ENCODE peak calls at places on chromosomes 6 and 20, in five cellular contexts. F, J, S, N and A are unnamed samples.

GRCh38 chr6:167145468-167145867 is 12.3 kb downstream of the GPR31 start:
- DNase-seq in F (no peak), J (no peak), S (no peak), N (no peak), A (no peak)

GRCh38 chr20:51752343-51752951 is 15.7 kb downstream of the ATP9A start:
- DNase-seq in F (no peak), J (no peak), S (no peak), N (no peak), A (no peak)

GRCh38 chr6:100427452-100427851 is 37.3 kb downstream of the SIM1 start:
- DNase-seq in F (no peak), J (no peak), S (no peak), N (no peak), A (no peak)

GRCh38 chr6:90237350-90237990 is 59.2 kb downstream of the BACH2 start:
- DNase-seq in F (no peak), J (no peak), S (no peak), N (no peak), A (no peak)

GRCh38 chr6:8499540-8499939 is 64.2 kb upstream of the SLC35B3 start:
- DNase-seq in F (peak), J (no peak), S (no peak), N (no peak), A (peak)

GRCh38 chr6:53704700-53705099 is 39.1 kb upstream of the KLHL31 start:
- DNase-seq in F (no peak), J (no peak), S (no peak), N (no peak), A (no peak)

GRCh38 chr6:25138697-25139051 is 140.5 kb upstream of the CARMIL1 start:
- DNase-seq in F (no peak), J (no peak), S (no peak), N (no peak), A (no peak)

GRCh38 chr6:41878961-41879405 is 16.2 kb downstream of the USP49 start:
- DNase-seq in F (no peak), J (no peak), S (no peak), N (no peak), A (no peak)

GRCh38 chr6:154167163-154167562 is 128.1 kb downstream of the OPRM1 start:
- DNase-seq in F (no peak), J (no peak), S (no peak), N (no peak), A (no peak)

GRCh38 chr20:32289661-32290431 is 12.4 kb downstream of the KIF3B start:
- DNase-seq in F (no peak), J (no peak), S (peak), N (no peak), A (no peak)

GRCh38 chr6:35140991-35141720 is at the start of gene TCP11:
- DNase-seq in F (peak), J (no peak), S (peak), N (no peak), A (no peak)

GRCh38 chr6:13611715-13612114 is 3.4 kb upstream of the NOL7 start:
- DNase-seq in F (no peak), J (no peak), S (no peak), N (no peak), A (no peak)

GRCh38 chr6:156727715-156728385 is 49.3 kb upstream of the ARID1B start:
- DNase-seq in F (no peak), J (no peak), S (no peak), N (no peak), A (no peak)

GRCh38 chr20:10040070-10040970 is 5.5 kb downstream of the ANKEF1 start:
- DNase-seq in F (no peak), J (no peak), S (no peak), N (no peak), A (no peak)

GRCh38 chr6:132768051-132768517 is 10.4 kb upstream of the VNN2 start:
- DNase-seq in F (peak), J (no peak), S (peak), N (no peak), A (no peak)

GRCh38 chr20:14259691-14260090 is 77.7 kb downstream of the FLRT3 start:
- DNase-seq in F (no peak), J (no peak), S (no peak), N (no peak), A (no peak)

GRCh38 chr20:48155231-48155630 is 369.9 kb upstream of the SULF2 start:
- DNase-seq in F (no peak), J (no peak), S (no peak), N (no peak), A (no peak)

GRCh38 chr6:137827411-137827940 is 39.6 kb upstream of the TNFAIP3 start:
- DNase-seq in F (no peak), J (no peak), S (no peak), N (no peak), A (no peak)

GRCh38 chr6:137820952-137821351 is 46.1 kb upstream of the TNFAIP3 start:
- DNase-seq in F (no peak), J (no peak), S (no peak), N (no peak), A (no peak)

GRCh38 chr6:137821486-137821885 is 45.6 kb upstream of the TNFAIP3 start:
- DNase-seq in F (no peak), J (no peak), S (no peak), N (no peak), A (no peak)

GRCh38 chr6:137824502-137824879 is 42.6 kb upstream of the TNFAIP3 start:
- DNase-seq in F (no peak), J (no peak), S (no peak), N (no peak), A (no peak)

DNA sequence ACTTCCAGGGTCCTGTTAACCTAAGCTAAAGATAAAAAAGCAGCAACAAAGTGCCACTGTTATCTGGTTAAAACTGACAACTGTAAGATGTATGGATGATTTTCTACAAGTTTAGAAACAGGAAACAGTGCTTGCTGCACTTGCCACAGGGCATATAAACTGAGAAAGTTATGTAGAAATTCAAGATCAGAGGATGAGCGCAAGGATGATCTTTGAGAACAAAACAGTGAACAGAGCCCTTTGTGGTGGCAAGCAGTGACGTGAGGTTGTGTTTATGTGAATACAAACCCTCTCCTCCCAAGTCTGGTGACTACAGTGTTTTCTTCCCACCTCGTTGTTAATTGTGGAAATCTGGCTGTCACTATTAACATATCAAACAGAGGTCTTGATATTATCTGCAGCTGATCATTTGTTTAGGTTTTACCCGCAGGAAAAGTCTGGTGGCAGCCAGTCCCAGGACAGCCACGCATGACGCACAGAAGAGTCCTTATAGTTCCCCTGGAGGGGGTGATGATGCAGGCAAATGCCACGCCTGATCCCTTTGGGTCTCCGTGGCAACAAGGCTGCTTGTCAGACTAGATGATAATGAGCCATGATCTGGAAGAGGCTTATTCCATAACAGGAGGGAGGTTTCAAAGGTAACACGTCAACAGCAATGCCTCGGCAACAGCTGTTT is 43.1 kb upstream of the TNFAIP3 start:
- DNase-seq in F (peak), J (peak), S (peak), N (no peak), A (peak)
- TF ChIP-seq POLR2AphosphoS5 in F (no peak), J (peak), S (no peak), N (no peak), A (no peak)

GRCh38 chr20:44428174-44429016 is 47.3 kb upstream of the TTPAL start:
- DNase-seq in F (no peak), J (no peak), S (no peak), N (no peak), A (no peak)
- TF ChIP-seq POLR2AphosphoS5 in F (no peak), J (no peak), S (no peak), N (no peak), A (no peak)

GRCh38 chr6:38133932-38134703 is 314.6 kb downstream of the ZFAND3 start:
- DNase-seq in F (no peak), J (no peak), S (no peak), N (no peak), A (no peak)
- TF ChIP-seq POLR2AphosphoS5 in F (no peak), J (no peak), S (no peak), N (no peak), A (no peak)

GRCh38 chr6:1395941-1396908 is 6.8 kb downstream of the FOXF2 start:
- DNase-seq in F (no peak), J (peak), S (peak), N (no peak), A (no peak)

GRCh38 chr6:1395496-1395895 is 6.1 kb downstream of the FOXF2 start:
- DNase-seq in F (no peak), J (peak), S (no peak), N (no peak), A (no peak)

GRCh38 chr6:1393641-1394283 is 4.4 kb downstream of the FOXF2 start:
- DNase-seq in F (no peak), J (peak), S (peak), N (no peak), A (no peak)

GRCh38 chr6:1392813-1393640 is 3.7 kb downstream of the FOXF2 start:
- DNase-seq in F (no peak), J (peak), S (peak), N (no peak), A (no peak)

GRCh38 chr6:1394591-1395463 is 5.5 kb downstream of the FOXF2 start:
- DNase-seq in F (no peak), J (peak), S (no peak), N (no peak), A (no peak)
- TF ChIP-seq POLR2AphosphoS5 in F (no peak), J (no peak), S (no peak), N (no peak), A (no peak)

DNA sequence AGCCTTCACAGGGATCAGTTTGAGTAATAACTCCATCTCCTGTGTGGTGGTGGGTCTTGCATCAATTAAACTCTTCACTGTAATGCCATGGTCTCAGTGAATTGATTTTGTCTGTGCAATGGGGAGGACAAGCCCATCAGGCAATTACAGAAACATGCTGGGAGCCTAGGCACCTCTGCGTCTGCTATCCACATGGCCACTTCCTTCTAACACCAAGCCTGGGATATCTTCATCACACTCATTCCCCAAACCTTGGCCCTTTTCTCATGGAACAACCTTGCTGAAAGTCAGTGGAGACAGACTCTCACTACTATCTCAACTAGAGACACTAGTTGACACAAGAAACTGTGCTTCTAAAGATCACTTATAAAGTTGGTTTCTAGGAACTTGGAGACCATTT is 210.1 kb upstream of the SHLD1 start:
- DNase-seq in F (no peak), J (no peak), S (no peak), N (no peak), A (no peak)
- TF ChIP-seq POLR2AphosphoS5 in F (no peak), J (no peak), S (no peak), N (no peak), A (no peak)

GRCh38 chr20:62352402-62353288 is 14.5 kb downstream of the LAMA5 start:
- DNase-seq in F (peak), J (no peak), S (peak), N (peak), A (no peak)
- TF ChIP-seq POLR2AphosphoS5 in F (no peak), J (no peak), S (peak), N (peak), A (no peak)

GRCh38 chr6:158939255-158940170 is 60.5 kb downstream of the RSPH3 start:
- DNase-seq in F (no peak), J (no peak), S (no peak), N (no peak), A (no peak)
- TF ChIP-seq POLR2AphosphoS5 in F (no peak), J (no peak), S (no peak), N (no peak), A (no peak)